ENCODE peak calls at places on chromosomes 7 and 10, in four cellular contexts. One of them, this sample, is unnamed.

GRCh38 chr10:109454691-109455090 is 468.6 kb downstream of the XPNPEP1 start:
- DNase-seq in choroid plexus epithelial cell: no peak
- DNase-seq in CD4-positive, CD25-positive, alpha-beta regulatory T cell: no peak
- DNase-seq in neural progenitor cell: no peak
- DNase-seq in this sample: no peak

GRCh38 chr10:75402486-75403143 is 1.1 kb upstream of the ZNF503 start:
- DNase-seq in choroid plexus epithelial cell: no peak
- DNase-seq in CD4-positive, CD25-positive, alpha-beta regulatory T cell: no peak
- DNase-seq in neural progenitor cell: peak
- DNase-seq in this sample: no peak

GRCh38 chr7:83652481-83652880 is 3.5 kb upstream of the SEMA3E start:
- DNase-seq in choroid plexus epithelial cell: no peak
- DNase-seq in CD4-positive, CD25-positive, alpha-beta regulatory T cell: no peak
- DNase-seq in neural progenitor cell: no peak
- DNase-seq in this sample: no peak

GRCh38 chr7:45157653-45158401 is at the start of gene RAMP3:
- DNase-seq in choroid plexus epithelial cell: no peak
- DNase-seq in CD4-positive, CD25-positive, alpha-beta regulatory T cell: no peak
- DNase-seq in neural progenitor cell: peak
- DNase-seq in this sample: no peak

GRCh38 chr10:56633876-56634452 is 272.9 kb upstream of the ZWINT start:
- DNase-seq in choroid plexus epithelial cell: no peak
- DNase-seq in CD4-positive, CD25-positive, alpha-beta regulatory T cell: no peak
- DNase-seq in neural progenitor cell: no peak
- DNase-seq in this sample: no peak

GRCh38 chr10:7311256-7312178 is 99.3 kb downstream of the SFMBT2 start:
- DNase-seq in choroid plexus epithelial cell: no peak
- DNase-seq in CD4-positive, CD25-positive, alpha-beta regulatory T cell: no peak
- DNase-seq in neural progenitor cell: no peak
- DNase-seq in this sample: no peak

GRCh38 chr7:131745645-131746248 is 189.3 kb upstream of the PODXL start:
- DNase-seq in choroid plexus epithelial cell: peak
- DNase-seq in CD4-positive, CD25-positive, alpha-beta regulatory T cell: no peak
- DNase-seq in neural progenitor cell: peak
- DNase-seq in this sample: no peak

GRCh38 chr7:79410345-79410744 is 43.1 kb downstream of the MAGI2 start:
- DNase-seq in choroid plexus epithelial cell: no peak
- DNase-seq in CD4-positive, CD25-positive, alpha-beta regulatory T cell: no peak
- DNase-seq in neural progenitor cell: no peak
- DNase-seq in this sample: no peak

GRCh38 chr10:101952196-101952595 is 103.8 kb downstream of the ARMH3 start:
- DNase-seq in choroid plexus epithelial cell: no peak
- DNase-seq in CD4-positive, CD25-positive, alpha-beta regulatory T cell: no peak
- DNase-seq in neural progenitor cell: no peak
- DNase-seq in this sample: no peak

GRCh38 chr10:15719062-15719898 is 442 bp downstream of the ITGA8 start:
- DNase-seq in choroid plexus epithelial cell: no peak
- DNase-seq in CD4-positive, CD25-positive, alpha-beta regulatory T cell: peak
- DNase-seq in neural progenitor cell: peak
- DNase-seq in this sample: no peak

GRCh38 chr7:151647006-151647405 is 127.3 kb upstream of the RHEB start:
- DNase-seq in choroid plexus epithelial cell: no peak
- DNase-seq in CD4-positive, CD25-positive, alpha-beta regulatory T cell: no peak
- DNase-seq in neural progenitor cell: no peak
- DNase-seq in this sample: no peak

GRCh38 chr10:86363833-86364511 is 2.6 kb downstream of the GRID1 start:
- DNase-seq in choroid plexus epithelial cell: no peak
- DNase-seq in CD4-positive, CD25-positive, alpha-beta regulatory T cell: no peak
- DNase-seq in neural progenitor cell: no peak
- DNase-seq in this sample: no peak

GRCh38 chr10:77195101-77195500 is 442.5 kb downstream of the KCNMA1 start:
- DNase-seq in choroid plexus epithelial cell: peak
- DNase-seq in CD4-positive, CD25-positive, alpha-beta regulatory T cell: no peak
- DNase-seq in neural progenitor cell: no peak
- DNase-seq in this sample: peak

DNA sequence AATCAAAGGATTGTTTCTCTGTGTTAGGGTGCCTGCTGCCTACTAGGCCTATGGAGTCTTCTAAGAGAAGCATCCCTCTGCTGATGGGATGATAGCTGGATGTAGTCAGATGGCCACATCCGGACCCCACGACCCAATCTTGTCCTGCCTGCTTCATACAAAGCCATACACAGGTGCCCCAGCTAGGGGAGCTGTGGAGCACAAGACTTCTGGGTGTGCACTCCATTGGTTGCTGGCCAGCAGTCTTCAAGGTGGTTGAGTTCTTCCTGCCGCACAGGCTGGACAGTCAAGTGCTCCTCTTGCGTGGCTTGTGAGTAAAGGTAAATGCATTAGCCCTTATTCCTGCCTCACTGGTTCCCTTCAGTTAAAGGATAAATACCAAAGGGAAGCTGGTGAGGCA is 120.2 kb downstream of the TEX36 start:
- DNase-seq in choroid plexus epithelial cell: no peak
- DNase-seq in CD4-positive, CD25-positive, alpha-beta regulatory T cell: no peak
- DNase-seq in neural progenitor cell: no peak
- DNase-seq in this sample: no peak
- H3K4me3 ChIP-seq in choroid plexus epithelial cell: no peak
- H3K4me3 ChIP-seq in CD4-positive, CD25-positive, alpha-beta regulatory T cell: no peak
- H3K4me3 ChIP-seq in neural progenitor cell: no peak
- H3K4me3 ChIP-seq in this sample: no peak

GRCh38 chr7:95753440-95753839 is 18.9 kb upstream of the DYNC1I1 start:
- DNase-seq in choroid plexus epithelial cell: no peak
- DNase-seq in CD4-positive, CD25-positive, alpha-beta regulatory T cell: no peak
- DNase-seq in neural progenitor cell: no peak
- DNase-seq in this sample: no peak
- H3K4me3 ChIP-seq in choroid plexus epithelial cell: no peak
- H3K4me3 ChIP-seq in CD4-positive, CD25-positive, alpha-beta regulatory T cell: no peak
- H3K4me3 ChIP-seq in neural progenitor cell: no peak
- H3K4me3 ChIP-seq in this sample: no peak

GRCh38 chr7:25696565-25696964 is 455.4 kb upstream of the NFE2L3 start:
- DNase-seq in choroid plexus epithelial cell: no peak
- DNase-seq in CD4-positive, CD25-positive, alpha-beta regulatory T cell: no peak
- DNase-seq in neural progenitor cell: no peak
- DNase-seq in this sample: no peak

GRCh38 chr7:25698709-25699108 is 453.3 kb upstream of the NFE2L3 start:
- DNase-seq in choroid plexus epithelial cell: no peak
- DNase-seq in CD4-positive, CD25-positive, alpha-beta regulatory T cell: no peak
- DNase-seq in neural progenitor cell: no peak
- DNase-seq in this sample: no peak

GRCh38 chr7:25694690-25695089 is 457.3 kb upstream of the NFE2L3 start:
- DNase-seq in choroid plexus epithelial cell: peak
- DNase-seq in CD4-positive, CD25-positive, alpha-beta regulatory T cell: no peak
- DNase-seq in neural progenitor cell: no peak
- DNase-seq in this sample: no peak
- H3K4me3 ChIP-seq in choroid plexus epithelial cell: no peak
- H3K4me3 ChIP-seq in CD4-positive, CD25-positive, alpha-beta regulatory T cell: no peak
- H3K4me3 ChIP-seq in neural progenitor cell: no peak
- H3K4me3 ChIP-seq in this sample: no peak

DNA sequence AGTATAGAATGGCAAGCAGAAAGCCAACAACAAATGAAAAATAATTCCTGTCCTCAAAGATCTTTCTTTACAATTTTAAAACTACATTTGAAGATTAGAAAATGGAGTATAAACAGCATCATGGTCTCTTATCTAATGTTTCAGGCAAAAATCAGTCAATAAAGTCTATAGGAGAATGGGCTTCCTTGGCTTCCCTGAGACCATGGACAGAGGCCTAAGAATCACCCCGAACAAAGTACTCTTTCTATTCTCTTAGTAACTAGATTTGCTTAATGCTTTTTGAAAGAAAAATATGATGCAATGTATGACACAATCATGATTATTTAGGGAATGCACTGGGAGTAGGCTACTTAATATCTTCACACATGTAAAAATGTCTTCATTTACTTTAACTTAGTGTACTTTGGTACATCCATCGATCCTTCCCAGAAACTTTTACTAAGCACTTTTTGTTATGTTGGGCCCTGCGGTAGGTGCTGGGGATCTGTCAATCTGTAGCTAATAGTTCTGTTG is 17.3 kb downstream of the GRM3 start:
- DNase-seq in choroid plexus epithelial cell: no peak
- DNase-seq in CD4-positive, CD25-positive, alpha-beta regulatory T cell: no peak
- DNase-seq in neural progenitor cell: no peak
- DNase-seq in this sample: no peak
- H3K4me3 ChIP-seq in choroid plexus epithelial cell: no peak
- H3K4me3 ChIP-seq in CD4-positive, CD25-positive, alpha-beta regulatory T cell: no peak
- H3K4me3 ChIP-seq in neural progenitor cell: no peak
- H3K4me3 ChIP-seq in this sample: no peak

GRCh38 chr7:156510966-156511365 is 129.6 kb upstream of the RNF32 start:
- DNase-seq in choroid plexus epithelial cell: no peak
- DNase-seq in CD4-positive, CD25-positive, alpha-beta regulatory T cell: no peak
- DNase-seq in neural progenitor cell: no peak
- DNase-seq in this sample: no peak
- H3K4me3 ChIP-seq in choroid plexus epithelial cell: no peak
- H3K4me3 ChIP-seq in CD4-positive, CD25-positive, alpha-beta regulatory T cell: no peak
- H3K4me3 ChIP-seq in neural progenitor cell: no peak
- H3K4me3 ChIP-seq in this sample: no peak

This sample was measured in skeletal muscle cell.